ENCODE peak calls at places on chromosome 21, in nine cellular contexts. H is BE2C, K is NB4, M is HCT116, C is AG04449, A is prostate gland, L is esophagus squamous epithelium, Z is K562, T is bronchial epithelial cell. B is an unnamed sample.

GRCh38 chr21:42495765-42496119 is 282 bp downstream of the RSPH1 start:
- DNase-seq in H (no peak), K (no peak), M (no peak), C (no peak), A (no peak), L (no peak), Z (no peak), T (peak), B (no peak)

GRCh38 chr21:42629856-42630410 is 23.5 kb upstream of the PDE9A start:
- DNase-seq in H (no peak), K (no peak), M (no peak), C (no peak), A (no peak), L (no peak), Z (no peak), T (no peak), B (no peak)

GRCh38 chr21:26032263-26032662 is 138.3 kb downstream of the APP start:
- DNase-seq in H (no peak), K (peak), M (no peak), C (no peak), A (no peak), L (no peak), Z (no peak), T (peak), B (no peak)

GRCh38 chr21:30769724-30770431 is 14.7 kb upstream of the KRTAP21-1 start:
- DNase-seq in H (no peak), K (no peak), M (no peak), C (no peak), A (no peak), L (no peak), Z (no peak), T (no peak), B (no peak)

GRCh38 chr21:39159342-39160063 is 23.7 kb downstream of the PSMG1 start:
- DNase-seq in H (no peak), K (no peak), M (no peak), C (no peak), A (no peak), L (no peak), Z (no peak), T (no peak), B (no peak)

GRCh38 chr21:38295997-38296764 is 39.4 kb downstream of the KCNJ15 start:
- DNase-seq in H (no peak), K (no peak), M (no peak), C (no peak), A (no peak), L (no peak), Z (no peak), T (no peak), B (no peak)

GRCh38 chr21:27268290-27268689 is 301.4 kb upstream of the ADAMTS5 start:
- DNase-seq in H (no peak), K (no peak), M (no peak), C (peak), A (no peak), L (no peak), Z (no peak), T (no peak), B (no peak)

GRCh38 chr21:18620421-18620820 is 216.8 kb upstream of the TMPRSS15 start:
- DNase-seq in H (no peak), K (no peak), M (no peak), C (no peak), A (no peak), L (no peak), Z (no peak), T (no peak), B (no peak)

GRCh38 chr21:32690085-32690484 is 37.7 kb downstream of the SYNJ1 start:
- DNase-seq in H (no peak), K (no peak), M (no peak), C (no peak), A (no peak), L (no peak), Z (no peak), T (no peak), B (no peak)

GRCh38 chr21:29248124-29248523 is 50.6 kb upstream of the BACH1 start:
- DNase-seq in H (no peak), K (no peak), M (no peak), C (no peak), A (no peak), L (no peak), Z (no peak), T (no peak), B (no peak)

GRCh38 chr21:28132713-28133112 is 860.0 kb downstream of the LTN1 start:
- DNase-seq in H (no peak), K (no peak), M (no peak), C (peak), A (no peak), L (no peak), Z (no peak), T (no peak), B (no peak)

GRCh38 chr21:16775056-16775455 is 737.8 kb upstream of the CXADR start:
- DNase-seq in H (no peak), K (no peak), M (no peak), C (no peak), A (peak), L (no peak), Z (no peak), T (no peak), B (no peak)

GRCh38 chr21:33478858-33479678 is 706 bp downstream of the TMEM50B start:
- DNase-seq in H (peak), K (peak), M (no peak), C (no peak), A (peak), L (no peak), Z (peak), T (peak), B (no peak)

GRCh38 chr21:33075128-33075527 is 5.2 kb downstream of the OLIG1 start:
- DNase-seq in H (no peak), K (no peak), M (no peak), C (no peak), A (no peak), L (no peak), Z (no peak), T (no peak), B (no peak)

GRCh38 chr21:17089121-17089520 is 423.7 kb upstream of the CXADR start:
- DNase-seq in H (no peak), K (no peak), M (no peak), C (no peak), A (no peak), L (no peak), Z (no peak), T (peak), B (peak)

GRCh38 chr21:17270234-17270633 is 242.6 kb upstream of the CXADR start:
- DNase-seq in H (peak), K (peak), M (no peak), C (no peak), A (peak), L (no peak), Z (peak), T (peak), B (peak)

GRCh38 chr21:28283652-28284490 is 708.8 kb downstream of the LTN1 start:
- DNase-seq in H (peak), K (no peak), M (no peak), C (peak), A (no peak), L (no peak), Z (no peak), T (peak), B (peak)

GRCh38 chr21:38056481-38056880 is 140.2 kb upstream of the KCNJ6 start:
- DNase-seq in H (no peak), K (no peak), M (no peak), C (no peak), A (no peak), L (no peak), Z (no peak), T (no peak), B (no peak)

GRCh38 chr21:16078382-16078781 is 348.6 kb downstream of the USP25 start:
- DNase-seq in H (no peak), K (no peak), M (no peak), C (no peak), A (no peak), L (no peak), Z (no peak), T (no peak), B (no peak)

GRCh38 chr21:17769049-17769845 is 49.9 kb downstream of the C21orf91 start:
- DNase-seq in H (no peak), K (no peak), M (no peak), C (no peak), A (no peak), L (no peak), Z (no peak), T (peak), B (no peak)

GRCh38 chr21:25513810-25514209 is 93.5 kb downstream of the MRPL39 start:
- DNase-seq in H (no peak), K (no peak), M (no peak), C (no peak), A (no peak), L (no peak), Z (no peak), T (no peak), B (no peak)

GRCh38 chr21:41536827-41537103 is 28.8 kb upstream of the TMPRSS2 start:
- DNase-seq in H (no peak), K (no peak), M (no peak), C (no peak), A (no peak), L (no peak), Z (no peak), T (no peak), B (no peak)

GRCh38 chr21:21921410-21922232 is 923.4 kb downstream of the NCAM2 start:
- DNase-seq in H (peak), K (peak), M (no peak), C (no peak), A (no peak), L (no peak), Z (peak), T (peak), B (peak)

GRCh38 chr21:42097860-42098259 is 26.7 kb downstream of the UMODL1 start:
- DNase-seq in H (no peak), K (peak), M (peak), C (peak), A (peak), L (no peak), Z (peak), T (peak), B (peak)

GRCh38 chr21:42574234-42575027 is 60.8 kb downstream of the SLC37A1 start:
- DNase-seq in H (peak), K (peak), M (no peak), C (no peak), A (no peak), L (no peak), Z (peak), T (no peak), B (no peak)

GRCh38 chr21:30444204-30444603 is 4.1 kb downstream of the KRTAP15-1 start:
- DNase-seq in H (no peak), K (no peak), M (no peak), C (no peak), A (no peak), L (no peak), Z (no peak), T (peak), B (no peak)

GRCh38 chr21:25385912-25386474 is 221.3 kb downstream of the MRPL39 start:
- DNase-seq in H (no peak), K (peak), M (peak), C (no peak), A (peak), L (no peak), Z (peak), T (peak), B (peak)

GRCh38 chr21:38310619-38311018 is 53.8 kb downstream of the KCNJ15 start:
- DNase-seq in H (no peak), K (peak), M (no peak), C (no peak), A (no peak), L (no peak), Z (no peak), T (peak), B (no peak)

GRCh38 chr21:41926068-41926806 is 27.6 kb downstream of the C2CD2 start:
- DNase-seq in H (no peak), K (peak), M (no peak), C (no peak), A (peak), L (no peak), Z (no peak), T (peak), B (no peak)

GRCh38 chr21:33230518-33231324 is 983 bp downstream of the IFNAR2 start:
- DNase-seq in H (peak), K (peak), M (no peak), C (peak), A (peak), L (no peak), Z (peak), T (peak), B (peak)

GRCh38 chr21:29196021-29196663 is 65.7 kb downstream of the MAP3K7CL start:
- DNase-seq in H (no peak), K (peak), M (peak), C (no peak), A (no peak), L (no peak), Z (peak), T (peak), B (peak)

GRCh38 chr21:15121097-15121654 is 56.4 kb upstream of the NRIP1 start:
- DNase-seq in H (no peak), K (no peak), M (no peak), C (no peak), A (no peak), L (no peak), Z (no peak), T (peak), B (no peak)

GRCh38 chr21:41419921-41420862 is 5.8 kb upstream of the MX1 start:
- DNase-seq in H (peak), K (peak), M (peak), C (peak), A (peak), L (no peak), Z (peak), T (peak), B (peak)

GRCh38 chr21:20902511-20902910 is 95.7 kb upstream of the NCAM2 start:
- DNase-seq in H (no peak), K (no peak), M (no peak), C (no peak), A (no peak), L (no peak), Z (no peak), T (no peak), B (no peak)

GRCh38 chr21:33539612-33540011 is 2.3 kb downstream of the GART start:
- DNase-seq in H (no peak), K (no peak), M (no peak), C (no peak), A (no peak), L (no peak), Z (no peak), T (no peak), B (no peak)

GRCh38 chr21:15659768-15660423 is 69.9 kb upstream of the USP25 start:
- DNase-seq in H (no peak), K (no peak), M (no peak), C (no peak), A (peak), L (no peak), Z (no peak), T (peak), B (no peak)

DNA sequence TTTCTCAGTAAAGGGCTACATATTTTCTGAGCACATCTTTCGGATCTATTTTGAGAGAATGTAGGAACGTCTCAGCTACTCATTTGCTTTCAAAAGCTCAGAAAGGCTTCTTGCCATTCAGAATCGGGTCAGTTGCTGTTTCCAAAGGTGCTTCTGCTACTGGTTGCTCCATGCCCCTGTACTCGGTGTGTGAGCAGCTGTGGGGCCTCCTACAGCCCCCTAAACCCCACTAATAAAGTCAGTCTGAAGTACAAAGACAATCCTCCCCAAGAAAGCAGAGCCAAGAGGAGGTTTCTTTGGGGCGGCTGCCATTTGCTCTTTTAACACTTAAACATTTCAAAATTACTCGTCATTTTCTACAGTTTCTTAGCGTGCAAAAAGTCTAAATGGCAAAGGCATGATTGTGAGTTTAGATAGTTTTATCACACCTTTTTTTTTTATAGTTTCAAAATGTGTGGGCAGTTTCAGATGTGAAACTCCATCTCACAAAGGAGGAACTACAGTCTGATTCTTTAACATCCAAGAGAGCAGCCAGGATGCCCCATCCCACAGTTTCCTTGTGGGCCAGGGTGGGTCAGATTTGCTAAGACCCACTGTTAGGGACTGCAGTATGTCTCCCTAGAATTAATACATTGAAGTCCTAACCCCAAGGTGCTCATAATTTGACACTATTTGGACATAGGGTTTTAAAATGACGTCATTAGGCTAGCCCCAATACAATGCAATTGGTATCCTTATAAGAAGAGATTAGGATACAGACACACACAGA is 4.1 kb downstream of the RUNX1 start:
- DNase-seq in H (no peak), K (no peak), M (no peak), C (no peak), A (no peak), L (no peak), Z (no peak), T (no peak), B (no peak)
- H3K4me3 ChIP-seq in H (no peak), K (no peak), M (no peak), C (no peak), A (no peak), L (no peak), Z (no peak), T (no peak), B (no peak)

GRCh38 chr21:44067011-44067839 is 40.0 kb upstream of the PWP2 start:
- DNase-seq in H (no peak), K (no peak), M (no peak), C (no peak), A (no peak), L (no peak), Z (peak), T (no peak), B (no peak)
- TF ChIP-seq CTCF in H (no peak), K (no peak), M (no peak), C (no peak), A (no peak), L (no peak), Z (peak), T (peak), B (no peak)

GRCh38 chr21:46017148-46017547 is 35.6 kb downstream of the COL6A1 start:
- DNase-seq in H (no peak), K (no peak), M (no peak), C (no peak), A (no peak), L (no peak), Z (no peak), T (no peak), B (no peak)
- H3K4me3 ChIP-seq in H (no peak), K (no peak), M (no peak), C (no peak), A (no peak), L (no peak), Z (no peak), T (no peak), B (no peak)

GRCh38 chr21:36994501-36995189 is 11.9 kb upstream of the RIPPLY3 start:
- DNase-seq in H (no peak), K (no peak), M (no peak), C (no peak), A (no peak), L (no peak), Z (no peak), T (peak), B (no peak)

GRCh38 chr21:36999131-36999898 is 7.2 kb upstream of the RIPPLY3 start:
- DNase-seq in H (no peak), K (no peak), M (no peak), C (no peak), A (no peak), L (no peak), Z (no peak), T (no peak), B (no peak)

GRCh38 chr21:37001446-37001845 is 5.1 kb upstream of the RIPPLY3 start:
- DNase-seq in H (no peak), K (no peak), M (no peak), C (no peak), A (no peak), L (no peak), Z (no peak), T (no peak), B (no peak)

GRCh38 chr21:37005548-37006242 is 807 bp upstream of the RIPPLY3 start:
- DNase-seq in H (no peak), K (no peak), M (no peak), C (no peak), A (no peak), L (no peak), Z (no peak), T (no peak), B (no peak)

DNA sequence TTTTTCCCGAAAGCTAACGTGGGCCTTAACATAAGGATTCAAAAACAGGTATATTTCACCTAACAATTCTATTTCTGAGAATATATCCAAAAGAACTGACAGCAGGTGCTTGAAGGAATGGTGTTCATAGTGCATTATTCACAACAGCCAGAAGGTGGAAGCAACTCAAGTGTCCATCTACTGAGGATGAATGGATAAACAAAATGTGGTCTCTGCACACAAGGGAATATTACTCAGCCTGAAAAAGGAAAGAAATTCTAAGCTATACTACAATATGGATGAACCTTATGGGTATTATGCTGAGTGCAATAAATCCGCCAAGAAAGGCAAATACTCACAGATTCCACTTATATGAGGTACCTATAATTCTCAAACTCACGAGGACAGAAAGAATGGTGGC is 6.1 kb upstream of the RIPPLY3 start:
- DNase-seq in H (no peak), K (peak), M (peak), C (no peak), A (no peak), L (no peak), Z (no peak), T (no peak), B (no peak)
- TF ChIP-seq CTCF in H (no peak), K (no peak), M (peak), C (no peak), A (no peak), L (no peak), Z (peak), T (no peak), B (no peak)